ENCODE peak calls at places on chromosomes 12 and 14, in eight cellular contexts. R is endothelial cell, B is RWPE1, G is A549, Z is heart left ventricle, K is esophagus muscularis mucosa, S is kidney epithelial cell, Q is body of pancreas. L is an unnamed sample.

GRCh38 chr14:67674139-67674479 is 323 bp downstream of the VTI1B start:
- DNase-seq in R (peak; percentile 77), B (peak; percentile 61), G (peak; percentile 72), Z (peak; percentile 74), K (no peak), S (no peak), Q (peak; percentile 77), L (peak; percentile 92)

GRCh38 chr12:95661360-95661759 is 110.1 kb upstream of the USP44 start:
- DNase-seq in R (no peak), B (no peak), G (no peak), Z (no peak), K (no peak), S (no peak), Q (no peak), L (no peak)

GRCh38 chr12:66403746-66404145 is 101.5 kb downstream of the HELB start:
- DNase-seq in R (no peak), B (no peak), G (no peak), Z (no peak), K (no peak), S (no peak), Q (peak; percentile 60), L (no peak)

GRCh38 chr12:31797230-31797872 is 68.5 kb upstream of the AMN1 start:
- DNase-seq in R (no peak), B (no peak), G (no peak), Z (no peak), K (no peak), S (no peak), Q (no peak), L (no peak)

GRCh38 chr14:93944348-93945069 is 17.4 kb downstream of the FAM181A start:
- DNase-seq in R (no peak), B (no peak), G (no peak), Z (no peak), K (no peak), S (no peak), Q (no peak), L (no peak)

GRCh38 chr14:101730626-101731186 is 30.8 kb upstream of the PPP2R5C start:
- DNase-seq in R (no peak), B (no peak), G (no peak), Z (no peak), K (no peak), S (no peak), Q (no peak), L (no peak)

GRCh38 chr14:79570648-79571047 is 640.7 kb downstream of the DIO2 start:
- DNase-seq in R (no peak), B (no peak), G (no peak), Z (no peak), K (no peak), S (no peak), Q (no peak), L (no peak)

GRCh38 chr14:59308706-59309105 is 120.2 kb downstream of the DAAM1 start:
- DNase-seq in R (no peak), B (no peak), G (no peak), Z (no peak), K (no peak), S (no peak), Q (no peak), L (no peak)

GRCh38 chr12:41700940-41701339 is 443.7 kb downstream of the GXYLT1 start:
- DNase-seq in R (no peak), B (no peak), G (no peak), Z (no peak), K (no peak), S (no peak), Q (no peak), L (no peak)

GRCh38 chr12:93595336-93595735 is 22.9 kb downstream of the SOCS2 start:
- DNase-seq in R (no peak), B (no peak), G (no peak), Z (no peak), K (no peak), S (no peak), Q (no peak), L (no peak)

GRCh38 chr12:21894792-21895392 is 46.3 kb downstream of the ABCC9 start:
- DNase-seq in R (no peak), B (no peak), G (no peak), Z (no peak), K (no peak), S (no peak), Q (no peak), L (no peak)

GRCh38 chr14:51554339-51554920 is 97.3 kb upstream of the FRMD6 start:
- DNase-seq in R (no peak), B (no peak), G (peak; percentile 65), Z (no peak), K (no peak), S (peak; percentile 88), Q (no peak), L (no peak)

GRCh38 chr14:54331516-54331915 is 65.3 kb upstream of the CDKN3 start:
- DNase-seq in R (no peak), B (no peak), G (no peak), Z (no peak), K (no peak), S (no peak), Q (no peak), L (no peak)

GRCh38 chr14:30994681-30995620 is 30.5 kb upstream of the AP4S1 start:
- DNase-seq in R (no peak), B (no peak), G (no peak), Z (no peak), K (no peak), S (no peak), Q (no peak), L (no peak)

GRCh38 chr12:132618683-132619043 is at the start of gene P2RX2:
- DNase-seq in R (no peak), B (no peak), G (no peak), Z (no peak), K (no peak), S (no peak), Q (peak; percentile 23), L (no peak)

GRCh38 chr12:54786081-54786480 is 68.2 kb upstream of the MUCL1 start:
- DNase-seq in R (no peak), B (no peak), G (no peak), Z (no peak), K (no peak), S (no peak), Q (no peak), L (no peak)

GRCh38 chr14:23299558-23299957 is 3.1 kb downstream of the PPP1R3E start:
- DNase-seq in R (no peak), B (no peak), G (peak; percentile 75), Z (no peak), K (no peak), S (no peak), Q (no peak), L (no peak)

GRCh38 chr12:49627752-49628360 is 4.5 kb downstream of the PRPF40B start:
- DNase-seq in R (no peak), B (peak; percentile 49), G (no peak), Z (no peak), K (no peak), S (no peak), Q (no peak), L (no peak)

GRCh38 chr12:49626836-49627235 is 3.5 kb downstream of the PRPF40B start:
- DNase-seq in R (no peak), B (no peak), G (no peak), Z (no peak), K (no peak), S (no peak), Q (no peak), L (peak; percentile 26)

GRCh38 chr12:49623142-49623899 is at the start of gene PRPF40B:
- DNase-seq in R (peak; percentile 96), B (peak; percentile 95), G (peak; percentile 87), Z (peak; percentile 90), K (no peak), S (no peak), Q (peak; percentile 94), L (peak; percentile 96)

GRCh38 chr12:49624919-49625577 is 1.7 kb downstream of the PRPF40B start:
- DNase-seq in R (no peak), B (peak; percentile 85), G (peak; percentile 39), Z (no peak), K (no peak), S (no peak), Q (peak; percentile 26), L (peak; percentile 70)

GRCh38 chr12:49626169-49626835 is 2.9 kb downstream of the PRPF40B start:
- DNase-seq in R (no peak), B (no peak), G (no peak), Z (no peak), K (no peak), S (no peak), Q (no peak), L (no peak)
- TF ChIP-seq CTCF in R (no peak), B (no peak), G (no peak), Z (no peak), K (no peak), S (peak; percentile 9), Q (no peak), L (no peak)

DNA sequence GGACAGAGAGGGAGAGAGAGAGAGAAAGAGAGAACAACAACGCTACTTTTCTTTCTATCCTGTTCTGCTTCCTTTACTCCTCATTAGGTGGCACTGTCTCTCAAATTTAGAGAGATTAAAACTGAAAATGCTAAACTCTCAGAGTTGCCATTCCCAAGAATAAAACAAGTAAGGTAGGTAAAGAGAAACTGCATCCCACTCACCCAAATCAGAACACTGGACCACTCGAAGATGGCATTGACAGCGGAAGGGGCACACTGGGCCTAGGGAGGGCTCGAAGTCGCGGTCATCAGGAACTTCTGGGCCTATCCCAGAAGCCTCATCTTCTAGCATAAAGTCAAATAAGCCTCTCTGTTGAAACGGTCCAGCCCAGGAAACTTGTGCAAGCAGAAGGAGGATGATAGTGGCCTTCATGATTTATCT is 4.5 kb downstream of the DCN start:
- DNase-seq in R (no peak), B (peak; percentile 10), G (peak; percentile 3), Z (peak; percentile 8), K (no peak), S (peak; percentile 16), Q (no peak), L (no peak)
- TF ChIP-seq CTCF in R (no peak), B (peak; percentile 51), G (peak; percentile 24), Z (peak; percentile 23), K (peak; percentile 60), S (peak; percentile 54), Q (peak; percentile 44), L (no peak)

GRCh38 chr14:90368946-90369721 is 27.7 kb upstream of the CALM1 start:
- DNase-seq in R (no peak), B (no peak), G (peak; percentile 58), Z (no peak), K (no peak), S (no peak), Q (no peak), L (no peak)
- TF ChIP-seq CTCF in R (no peak), B (peak; percentile 14), G (peak; percentile 6), Z (no peak), K (peak; percentile 18), S (no peak), Q (no peak), L (no peak)

GRCh38 chr12:53737951-53738833 is 10.9 kb upstream of the CALCOCO1 start:
- DNase-seq in R (peak; percentile 35), B (no peak), G (no peak), Z (no peak), K (no peak), S (no peak), Q (peak; percentile 60), L (no peak)
- TF ChIP-seq CTCF in R (no peak), B (no peak), G (no peak), Z (no peak), K (no peak), S (no peak), Q (no peak), L (no peak)

L was measured in lower leg skin.